ENCODE peak calls at places on chromosomes 3 and 15, in four cellular contexts. S, C, I and X are unnamed samples.

GRCh38 chr3:120468635-120469295 is 18.0 kb upstream of the FSTL1 start:
- DNase-seq in S (no peak), C (no peak), I (no peak), X (no peak)

GRCh38 chr3:170055209-170055608 is 17.4 kb downstream of the GPR160 start:
- DNase-seq in S (no peak), C (no peak), I (no peak), X (peak)

GRCh38 chr15:26132786-26133185 is 269.7 kb upstream of the ATP10A start:
- DNase-seq in S (no peak), C (no peak), I (no peak), X (no peak)

GRCh38 chr3:107810195-107811071 is 280.4 kb downstream of the CD47 start:
- DNase-seq in S (no peak), C (peak), I (no peak), X (peak)

GRCh38 chr3:55481918-55482495 is 5.1 kb downstream of the WNT5A start:
- DNase-seq in S (no peak), C (no peak), I (no peak), X (no peak)

GRCh38 chr3:39189648-39190269 is 2.6 kb downstream of the XIRP1 start:
- DNase-seq in S (peak), C (peak), I (peak), X (peak)

GRCh38 chr3:129829640-129830039 is 63.9 kb downstream of the TMCC1 start:
- DNase-seq in S (peak), C (peak), I (peak), X (no peak)

GRCh38 chr3:53201190-53201504 is 40.1 kb downstream of the PRKCD start:
- DNase-seq in S (no peak), C (no peak), I (no peak), X (no peak)

GRCh38 chr15:74420193-74420905 is 13.4 kb downstream of the SEMA7A start:
- DNase-seq in S (no peak), C (peak), I (no peak), X (no peak)

GRCh38 chr3:126101521-126101982 is 17.6 kb upstream of the SLC41A3 start:
- DNase-seq in S (no peak), C (no peak), I (no peak), X (no peak)

GRCh38 chr3:170499562-170500156 is 81.0 kb downstream of the CLDN11 start:
- DNase-seq in S (peak), C (peak), I (peak), X (no peak)

GRCh38 chr3:133934996-133935842 is 39.5 kb upstream of the RAB6B start:
- DNase-seq in S (no peak), C (no peak), I (no peak), X (no peak)

GRCh38 chr15:69562564-69562963 is 109.9 kb downstream of the RPLP1 start:
- DNase-seq in S (no peak), C (no peak), I (no peak), X (no peak)

GRCh38 chr3:37967252-37967881 is 23.2 kb upstream of the VILL start:
- DNase-seq in S (peak), C (peak), I (peak), X (no peak)

GRCh38 chr15:83287541-83288027 is 3.1 kb upstream of the BNC1 start:
- DNase-seq in S (no peak), C (no peak), I (no peak), X (no peak)

GRCh38 chr15:32833323-32833944 is 115.6 kb downstream of the GREM1 start:
- DNase-seq in S (no peak), C (no peak), I (no peak), X (no peak)

GRCh38 chr15:90871097-90871715 is 2.8 kb downstream of the FURIN start:
- DNase-seq in S (peak), C (no peak), I (peak), X (no peak)

GRCh38 chr3:15958692-15959433 is 161.1 kb upstream of the ANKRD28 start:
- DNase-seq in S (peak), C (no peak), I (no peak), X (no peak)

GRCh38 chr3:50671331-50671730 is 3.4 kb upstream of the DOCK3 start:
- DNase-seq in S (no peak), C (no peak), I (no peak), X (no peak)

GRCh38 chr3:170387952-170388351 is 30.4 kb downstream of the SKIL start:
- DNase-seq in S (no peak), C (no peak), I (no peak), X (no peak)

GRCh38 chr3:123759311-123759710 is 124.8 kb downstream of the MYLK start:
- DNase-seq in S (no peak), C (no peak), I (no peak), X (no peak)

GRCh38 chr3:169227911-169228310 is 435.6 kb downstream of the MECOM start:
- DNase-seq in S (no peak), C (no peak), I (no peak), X (peak)

GRCh38 chr15:77035999-77036471 is 34.9 kb downstream of the TSPAN3 start:
- DNase-seq in S (peak), C (no peak), I (no peak), X (no peak)

GRCh38 chr3:69368129-69368741 is 17.7 kb downstream of the FRMD4B start:
- DNase-seq in S (no peak), C (no peak), I (no peak), X (peak)

GRCh38 chr3:32448686-32449474 is 53.8 kb downstream of the CMTM6 start:
- DNase-seq in S (no peak), C (no peak), I (no peak), X (no peak)

GRCh38 chr3:141071681-141072260 is 20.6 kb downstream of the SPSB4 start:
- DNase-seq in S (peak), C (no peak), I (no peak), X (no peak)

GRCh38 chr3:120497318-120497717 is 46.5 kb upstream of the FSTL1 start:
- DNase-seq in S (no peak), C (no peak), I (no peak), X (no peak)

GRCh38 chr3:445960-446359 is 249.4 kb downstream of the CHL1 start:
- DNase-seq in S (no peak), C (no peak), I (no peak), X (no peak)

GRCh38 chr15:34252545-34252944 is 27.7 kb downstream of the EMC4 start:
- DNase-seq in S (no peak), C (no peak), I (peak), X (no peak)

GRCh38 chr3:134985841-134986520 is 190.9 kb downstream of the EPHB1 start:
- DNase-seq in S (no peak), C (no peak), I (no peak), X (no peak)

GRCh38 chr15:98126326-98127090 is 166.0 kb downstream of the ARRDC4 start:
- DNase-seq in S (no peak), C (no peak), I (no peak), X (no peak)

GRCh38 chr15:25862087-25862468 is 1.0 kb downstream of the ATP10A start:
- DNase-seq in S (no peak), C (no peak), I (no peak), X (no peak)

GRCh38 chr3:8868996-8869395 is 94.3 kb downstream of the RAD18 start:
- DNase-seq in S (no peak), C (no peak), I (no peak), X (no peak)

GRCh38 chr15:64634020-64634419 is 141.4 kb downstream of the RBPMS2 start:
- DNase-seq in S (no peak), C (peak), I (no peak), X (peak)

GRCh38 chr15:88656760-88657221 is 18.0 kb downstream of the ISG20 start:
- DNase-seq in S (no peak), C (no peak), I (no peak), X (peak)

GRCh38 chr15:40776537-40777141 is 6.9 kb downstream of the C15orf62 start:
- DNase-seq in S (no peak), C (no peak), I (no peak), X (no peak)
- TF ChIP-seq NFIC in S (no peak), C (no peak), I (no peak), X (no peak)

DNA sequence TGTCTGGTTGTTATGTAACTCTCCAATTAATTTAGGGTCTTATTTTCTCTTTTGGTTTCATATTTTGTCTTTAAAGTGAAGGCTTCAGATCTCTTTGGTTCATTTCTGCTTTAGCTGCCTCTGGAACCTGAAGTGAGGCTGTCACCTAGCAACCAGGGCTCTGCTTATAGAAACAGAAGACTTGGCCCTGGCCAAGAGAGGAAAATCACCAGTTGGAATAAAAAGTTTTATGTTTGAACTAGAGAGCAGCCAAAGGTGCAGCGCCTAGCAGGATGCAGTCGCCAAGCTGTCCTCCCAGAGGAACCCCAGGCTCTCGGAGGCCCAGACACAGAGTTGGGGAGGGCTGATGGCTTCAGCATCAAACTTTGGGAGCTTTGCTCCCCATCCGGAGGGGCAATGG is 41.1 kb downstream of the LYZL4 start:
- DNase-seq in S (no peak), C (no peak), I (no peak), X (no peak)
- TF ChIP-seq NFIC in S (no peak), C (no peak), I (no peak), X (no peak)

GRCh38 chr3:97691354-97691753 is 73.2 kb upstream of the ARL6 start:
- DNase-seq in S (no peak), C (no peak), I (no peak), X (no peak)
- TF ChIP-seq NFIC in S (no peak), C (no peak), I (no peak), X (no peak)

DNA sequence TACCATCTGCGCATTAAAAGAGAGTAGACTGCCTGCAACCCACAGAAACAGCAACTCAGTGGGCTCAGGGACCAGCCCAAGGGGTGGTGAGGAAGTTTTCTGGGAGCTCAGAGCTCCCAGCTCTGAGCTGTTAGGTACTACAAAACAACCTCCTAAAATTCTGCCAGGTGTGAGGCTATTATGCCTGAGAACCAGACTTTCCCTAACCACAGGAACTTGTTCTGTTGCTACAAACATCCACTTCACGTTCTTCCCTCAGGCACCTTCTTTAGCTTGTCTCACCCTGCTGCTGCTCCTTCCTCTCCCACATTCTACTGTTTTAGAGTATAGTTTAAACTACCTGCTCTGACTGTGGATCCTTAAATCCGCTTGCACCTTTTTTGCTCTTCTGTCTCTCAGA is 399.4 kb downstream of the ROBO1 start:
- DNase-seq in S (no peak), C (no peak), I (no peak), X (no peak)
- TF ChIP-seq NFIC in S (no peak), C (no peak), I (no peak), X (no peak)

GRCh38 chr3:20236603-20237002 is 50.6 kb upstream of the SGO1 start:
- DNase-seq in S (no peak), C (no peak), I (no peak), X (no peak)
- TF ChIP-seq NFIC in S (no peak), C (no peak), I (no peak), X (no peak)